ENCODE peak calls at places on chromosomes 4 and X, in nine cellular contexts. M is tibial artery, C is mammary epithelial cell, U is kidney, W is dorsolateral prefrontal cortex, S is stomach, F is upper lobe of left lung, D is endodermal cell, G is fibroblast of lung. E is an unnamed sample.
A peak's percentile ranks its signal among the peaks of the same experiment; 100 is the strongest.

GRCh38 chr4:172995704-172996103 is 172.9 kb upstream of the GALNT7 start:
- DNase-seq in C (no peak), D (no peak), F (no peak), M (no peak), U (no peak), S (no peak), W (no peak), G (no peak), E (peak; percentile 43)

GRCh38 chrX:118807151-118808017 is 16.2 kb upstream of the ZCCHC12 start:
- DNase-seq in M (no peak), U (no peak), C (peak; percentile 29), G (peak; percentile 24), W (no peak), S (peak; percentile 35), F (no peak), D (peak; percentile 76), E (peak; percentile 53)

GRCh38 chrX:8183281-8183680 is 12.2 kb upstream of the VCX2 start:
- DNase-seq in G (peak; percentile 71), W (no peak), F (no peak), M (no peak), C (no peak), D (no peak), U (no peak), S (no peak), E (no peak)

GRCh38 chr4:66681962-66682361 is 863.3 kb downstream of the CENPC start:
- DNase-seq in C (no peak), F (no peak), G (peak; percentile 86), S (no peak), D (no peak), W (no peak), M (no peak), U (no peak), E (peak; percentile 6)

GRCh38 chr4:8513931-8514330 is 66.3 kb upstream of the GPR78 start:
- DNase-seq in D (no peak), S (no peak), F (no peak), W (no peak), G (no peak), U (no peak), C (no peak), M (no peak), E (no peak)

GRCh38 chr4:150209140-150209829 is 131.0 kb downstream of the DCLK2 start:
- DNase-seq in S (peak; percentile 59), U (no peak), F (no peak), C (peak; percentile 37), W (no peak), D (peak; percentile 88), M (peak; percentile 56), G (peak; percentile 62), E (peak; percentile 76)

GRCh38 chr4:56360071-56360470 is 27.2 kb downstream of the AASDH start:
- DNase-seq in F (no peak), G (peak; percentile 16), M (no peak), D (no peak), U (no peak), C (no peak), S (no peak), W (no peak), E (peak; percentile 3)

GRCh38 chrX:44708470-44708869 is 135.4 kb upstream of the DUSP21 start:
- DNase-seq in U (no peak), G (no peak), W (no peak), D (no peak), F (no peak), S (no peak), C (no peak), M (no peak), E (no peak)

GRCh38 chrX:130144509-130144908 is 21.1 kb downstream of the AIFM1 start:
- DNase-seq in M (no peak), D (no peak), G (peak; percentile 52), F (no peak), W (no peak), S (no peak), U (no peak), C (peak; percentile 58), E (peak; percentile 45)

GRCh38 chr4:78426972-78427371 is 124.6 kb upstream of the ANXA3 start:
- DNase-seq in U (no peak), W (no peak), C (no peak), G (no peak), D (no peak), F (no peak), M (no peak), S (no peak), E (no peak)

GRCh38 chr4:154660052-154660451 is 47.6 kb upstream of the FGG start:
- DNase-seq in D (no peak), G (peak; percentile 30), U (no peak), C (no peak), M (no peak), F (no peak), S (no peak), W (no peak), E (no peak)

GRCh38 chrX:108712886-108713285 is 23.5 kb downstream of the IRS4 start:
- DNase-seq in G (no peak), U (no peak), W (no peak), S (no peak), C (no peak), M (no peak), F (no peak), D (no peak), E (no peak)

GRCh38 chrX:151860827-151861226 is 51.9 kb upstream of the MAGEA4 start:
- DNase-seq in C (no peak), S (no peak), F (no peak), G (no peak), D (no peak), M (no peak), W (no peak), U (no peak), E (no peak)

GRCh38 chrX:153925387-153925738 is 701 bp downstream of the ARHGAP4 start:
- DNase-seq in W (no peak), C (no peak), M (no peak), G (no peak), D (no peak), F (no peak), U (no peak), S (no peak), E (no peak)
- H3K4me3 ChIP-seq in W (no peak overlapping the region), C (no peak overlapping the region), M (no peak overlapping the region), G (no peak overlapping the region), D (peak overlapping the region; percentile 78), F (peak overlapping the region; percentile 62), U (peak overlapping the region; percentile 56), S (peak overlapping the region; percentile 32), E (no peak overlapping the region)

GRCh38 chr4:156173481-156173880 is 219.8 kb upstream of the CTSO start:
- DNase-seq in W (no peak), D (no peak), F (no peak), C (no peak), G (no peak), U (no peak), M (no peak), S (no peak), E (no peak)

GRCh38 chr4:156168288-156168687 is 214.6 kb upstream of the CTSO start:
- DNase-seq in W (no peak), F (no peak), S (no peak), C (no peak), G (no peak), D (no peak), U (no peak), M (no peak), E (no peak)

GRCh38 chr4:156169861-156170260 is 216.2 kb upstream of the CTSO start:
- DNase-seq in C (no peak), U (no peak), M (no peak), F (no peak), S (no peak), G (peak; percentile 42), D (peak; percentile 62), W (no peak), E (no peak)

GRCh38 chr4:156173937-156174336 is 220.3 kb upstream of the CTSO start:
- DNase-seq in C (no peak), S (no peak), W (no peak), D (no peak), G (no peak), M (no peak), F (no peak), U (no peak), E (no peak)

GRCh38 chr4:156169011-156169410 is 215.3 kb upstream of the CTSO start:
- DNase-seq in D (peak; percentile 67), S (no peak), C (peak; percentile 80), G (peak; percentile 99), U (no peak), W (peak; percentile 47), F (no peak), M (peak; percentile 21), E (peak; percentile 73)
- TF ChIP-seq CTCF in D (peak; percentile 80), S (no peak), C (peak; percentile 67), G (peak; percentile 80), U (no peak), W (peak; percentile 41), F (peak; percentile 14), M (peak; percentile 23), E (peak; percentile 55)

DNA sequence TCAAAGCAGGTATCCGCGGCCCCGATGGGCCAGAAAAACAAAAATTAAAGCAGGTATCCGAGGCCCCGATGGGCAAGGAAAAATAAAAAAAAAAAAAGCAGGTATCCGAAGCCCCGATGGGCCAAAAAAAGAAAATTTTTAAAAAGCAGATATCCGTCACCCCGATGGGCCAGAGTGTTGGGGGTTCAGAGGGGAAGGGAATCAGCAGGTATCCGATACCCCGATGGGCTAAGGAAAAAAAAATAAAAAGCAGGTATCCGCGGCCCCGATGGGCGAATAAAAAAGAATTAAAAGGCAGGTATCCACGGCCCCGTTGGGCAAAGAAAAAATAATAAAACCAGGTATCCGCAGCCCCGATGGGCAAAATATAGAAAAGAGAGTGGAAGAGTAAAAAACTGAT is 289.0 kb downstream of the CHIC1 start:
- DNase-seq in U (no peak), C (no peak), D (no peak), W (no peak), G (no peak), M (no peak), S (no peak), F (no peak), E (no peak)
- H3K4me3 ChIP-seq in U (no peak overlapping the region), C (peak overlapping the region; percentile 76), D (no peak overlapping the region), W (no peak overlapping the region), G (peak overlapping the region; percentile 67), M (no peak overlapping the region), S (no peak overlapping the region), F (no peak overlapping the region), E (no peak overlapping the region)

GRCh38 chrX:2703991-2704369 is 12.9 kb downstream of the CD99 start:
- DNase-seq in C (peak; percentile 84), S (no peak), G (peak; percentile 77), U (no peak), F (no peak), M (peak; percentile 62), W (no peak), D (peak; percentile 67), E (peak; percentile 74)
- TF ChIP-seq CTCF in C (peak; percentile 39), S (peak; percentile 17), G (no peak), U (no peak), F (peak; percentile 28), M (no peak), W (peak; percentile 12), D (peak; percentile 43), E (peak; percentile 74)

GRCh38 chr4:1310031-1310795 is 20.5 kb downstream of the MAEA start:
- DNase-seq in S (no peak), U (peak; percentile 76), C (peak; percentile 76), M (no peak), D (peak; percentile 38), W (no peak), G (no peak), F (peak; percentile 57), E (peak; percentile 88)
- H3K4me3 ChIP-seq in S (peak overlapping the region; percentile 42), U (peak overlapping the region; percentile 64), C (peak overlapping the region; percentile 56), M (peak overlapping the region; percentile 47), D (peak overlapping the region; percentile 77), W (peak overlapping the region; percentile 49), G (peak overlapping the region; percentile 38), F (peak overlapping the region; percentile 49), E (peak overlapping the region; percentile 36)